ENCODE peak calls at places on chromosomes 7 and 10, in five cellular contexts. Y is HCT116, H is GM12878, T is H1, L is HepG2. B is an unnamed sample.

GRCh38 chr10:5147255-5147980 is 37.5 kb downstream of the AKR1C8 start:
- DNase-seq in Y (no peak), H (no peak), T (no peak), L (peak), B (no peak)

GRCh38 chr10:117590516-117590915 is 48.0 kb downstream of the EMX2 start:
- DNase-seq in Y (no peak), H (no peak), T (no peak), L (no peak), B (no peak)

GRCh38 chr7:143519411-143520131 is 41.9 kb downstream of the TAS2R41 start:
- DNase-seq in Y (no peak), H (no peak), T (no peak), L (no peak), B (no peak)

GRCh38 chr10:24430591-24430990 is 221.7 kb downstream of the KIAA1217 start:
- DNase-seq in Y (no peak), H (no peak), T (no peak), L (no peak), B (no peak)

GRCh38 chr10:6053303-6053702 is 8.9 kb downstream of the IL2RA start:
- DNase-seq in Y (no peak), H (no peak), T (no peak), L (no peak), B (no peak)

GRCh38 chr7:25553005-25553404 is 324.7 kb upstream of the NPVF start:
- DNase-seq in Y (no peak), H (no peak), T (no peak), L (no peak), B (no peak)

GRCh38 chr10:119252051-119252465 is 44.7 kb downstream of the GRK5 start:
- DNase-seq in Y (no peak), H (no peak), T (no peak), L (peak), B (peak)

GRCh38 chr7:23963461-23963860 is 253.4 kb downstream of the STK31 start:
- DNase-seq in Y (no peak), H (no peak), T (no peak), L (no peak), B (no peak)

GRCh38 chr7:122791959-122792545 is 89.3 kb upstream of the RNF148 start:
- DNase-seq in Y (no peak), H (no peak), T (no peak), L (peak), B (no peak)

GRCh38 chr10:21975378-21975990 is 28.0 kb downstream of the DNAJC1 start:
- DNase-seq in Y (no peak), H (no peak), T (no peak), L (peak), B (no peak)

GRCh38 chr7:54112568-54112967 is 429.6 kb upstream of the VSTM2A start:
- DNase-seq in Y (no peak), H (no peak), T (no peak), L (no peak), B (no peak)

GRCh38 chr7:70717553-70718248 is 414.2 kb upstream of the GALNT17 start:
- DNase-seq in Y (no peak), H (no peak), T (no peak), L (no peak), B (no peak)

GRCh38 chr7:74190259-74190658 is 16.1 kb downstream of the EIF4H start:
- DNase-seq in Y (no peak), H (no peak), T (no peak), L (no peak), B (no peak)

GRCh38 chr7:47693161-47693740 is 111.3 kb upstream of the TNS3 start:
- DNase-seq in Y (no peak), H (no peak), T (no peak), L (no peak), B (no peak)

GRCh38 chr10:78472542-78472890 is 438.9 kb downstream of the RPS24 start:
- DNase-seq in Y (no peak), H (no peak), T (no peak), L (no peak), B (no peak)

GRCh38 chr7:127819975-127820778 is 168.2 kb downstream of the SND1 start:
- DNase-seq in Y (peak), H (peak), T (no peak), L (peak), B (peak)

GRCh38 chr7:142240546-142240945 is 17.3 kb downstream of the PRSS58 start:
- DNase-seq in Y (no peak), H (no peak), T (no peak), L (no peak), B (no peak)

GRCh38 chr7:87003872-87004798 is 55.3 kb downstream of the ELAPOR2 start:
- DNase-seq in Y (no peak), H (no peak), T (no peak), L (no peak), B (no peak)

GRCh38 chr7:23293500-23294073 is 5.6 kb upstream of the MALSU1 start:
- DNase-seq in Y (no peak), H (no peak), T (no peak), L (peak), B (no peak)

GRCh38 chr10:79333513-79333912 is 13.8 kb upstream of the PPIF start:
- DNase-seq in Y (no peak), H (no peak), T (no peak), L (no peak), B (no peak)

GRCh38 chr10:63217120-63217605 is 84.0 kb downstream of the NRBF2 start:
- DNase-seq in Y (peak), H (no peak), T (no peak), L (peak), B (peak)

GRCh38 chr7:137395425-137395824 is 51.9 kb upstream of the PTN start:
- DNase-seq in Y (no peak), H (no peak), T (no peak), L (no peak), B (no peak)

GRCh38 chr10:78178940-78179339 is 145.3 kb downstream of the RPS24 start:
- DNase-seq in Y (no peak), H (no peak), T (no peak), L (no peak), B (no peak)

GRCh38 chr10:73744690-73744994 is 470 bp downstream of the SEC24C start:
- DNase-seq in Y (no peak), H (no peak), T (no peak), L (peak), B (no peak)

GRCh38 chr10:72068901-72069446 is 19.4 kb downstream of the SPOCK2 start:
- DNase-seq in Y (no peak), H (no peak), T (no peak), L (peak), B (no peak)

GRCh38 chr7:55158541-55158940 is 139.7 kb downstream of the EGFR start:
- DNase-seq in Y (no peak), H (no peak), T (no peak), L (no peak), B (no peak)

GRCh38 chr10:110081914-110082313 is 74.1 kb downstream of the ADD3 start:
- DNase-seq in Y (no peak), H (no peak), T (no peak), L (peak), B (peak)

GRCh38 chr10:23310443-23310842 is 34.2 kb downstream of the C10orf67 start:
- DNase-seq in Y (no peak), H (no peak), T (no peak), L (no peak), B (no peak)

GRCh38 chr7:141754939-141755338 is 9.0 kb upstream of the TAS2R3 start:
- DNase-seq in Y (no peak), H (no peak), T (no peak), L (peak), B (peak)

GRCh38 chr7:27170936-27171635 is 3.0 kb downstream of the HOXA10 start:
- DNase-seq in Y (no peak), H (no peak), T (no peak), L (peak), B (no peak)

GRCh38 chr7:47153571-47153970 is 428.3 kb downstream of the TNS3 start:
- DNase-seq in Y (no peak), H (no peak), T (peak), L (peak), B (no peak)

GRCh38 chr7:139241258-139241657 is 10.2 kb downstream of the UBN2 start:
- DNase-seq in Y (no peak), H (no peak), T (no peak), L (no peak), B (no peak)

DNA sequence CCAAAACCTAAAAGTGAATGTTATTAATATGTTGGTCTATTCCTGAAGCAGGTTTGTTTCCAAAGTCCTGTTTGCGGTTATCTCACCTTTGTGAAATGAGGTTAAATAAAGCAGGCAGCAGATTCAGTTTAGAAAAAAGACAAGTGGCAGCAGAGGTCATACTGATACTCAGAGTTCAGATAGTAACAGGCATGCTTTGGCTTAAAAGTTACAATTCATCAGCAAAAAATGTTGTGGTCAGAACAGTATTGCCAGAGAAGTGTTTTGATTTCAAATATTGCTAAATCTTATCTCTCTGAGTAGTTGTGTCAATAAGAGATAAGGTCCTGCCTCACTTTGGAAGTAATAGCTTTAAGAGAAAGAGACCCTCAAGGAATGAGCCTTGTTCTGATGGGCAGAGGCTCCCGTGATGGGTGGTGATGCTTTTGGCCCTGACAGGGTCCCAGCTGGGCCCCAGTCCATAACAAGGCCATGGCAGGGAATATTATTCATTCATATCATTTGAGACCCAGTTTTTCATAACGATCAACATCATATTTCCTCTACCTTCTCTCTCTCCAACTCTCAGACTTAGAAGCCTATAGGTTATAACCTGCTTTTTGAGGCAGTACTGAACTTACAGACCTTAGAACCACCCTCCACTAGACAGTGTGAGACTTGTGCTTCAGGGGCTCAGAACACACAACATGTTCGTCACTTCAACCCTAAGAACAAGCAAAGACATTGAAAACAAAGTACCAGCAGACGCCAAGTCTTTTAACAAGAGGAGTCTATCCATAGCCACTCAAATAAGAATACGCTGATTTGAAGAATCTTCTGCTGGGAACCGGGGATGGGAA is 58.5 kb upstream of the AHR start:
- DNase-seq in Y (peak), H (no peak), T (no peak), L (peak), B (no peak)
- TF ChIP-seq ATF3 in Y (no peak), H (no peak), T (no peak), L (no peak), B (no peak)

DNA sequence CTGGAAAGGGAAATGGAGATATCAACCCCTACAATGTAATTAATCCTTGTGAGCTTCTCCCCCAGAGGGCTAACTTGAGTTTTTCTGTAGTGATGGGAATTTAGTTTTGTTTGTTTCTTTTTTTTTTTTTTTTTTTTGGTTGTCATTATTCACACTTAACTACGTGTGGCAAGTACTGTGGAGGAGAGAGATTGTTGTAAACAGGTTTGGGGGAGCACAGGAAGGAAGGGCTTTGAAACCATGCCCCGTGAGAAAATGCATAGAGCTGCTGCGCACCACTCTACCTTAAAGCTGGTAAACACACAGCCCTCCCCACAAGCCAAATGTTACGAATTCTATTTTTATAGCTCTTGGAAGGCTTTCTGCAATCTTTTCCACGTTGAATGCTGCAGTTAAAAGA is 76.1 kb downstream of the ZNF22 start:
- DNase-seq in Y (no peak), H (no peak), T (no peak), L (no peak), B (no peak)
- H3K9ac ChIP-seq in Y (no peak), H (no peak), T (no peak), L (no peak), B (no peak)

GRCh38 chr10:133385214-133385613 is 6.2 kb downstream of the PAOX start:
- DNase-seq in Y (no peak), H (no peak), T (no peak), L (no peak), B (no peak)
- TF ChIP-seq ATF3 in Y (no peak), H (no peak), T (no peak), L (no peak), B (no peak)

GRCh38 chr7:28853834-28854749 is 104.0 kb downstream of the TRIL start:
- DNase-seq in Y (peak), H (peak), T (peak), L (peak), B (peak)
- H3K9ac ChIP-seq in Y (no peak), H (no peak), T (peak), L (no peak), B (no peak)

DNA sequence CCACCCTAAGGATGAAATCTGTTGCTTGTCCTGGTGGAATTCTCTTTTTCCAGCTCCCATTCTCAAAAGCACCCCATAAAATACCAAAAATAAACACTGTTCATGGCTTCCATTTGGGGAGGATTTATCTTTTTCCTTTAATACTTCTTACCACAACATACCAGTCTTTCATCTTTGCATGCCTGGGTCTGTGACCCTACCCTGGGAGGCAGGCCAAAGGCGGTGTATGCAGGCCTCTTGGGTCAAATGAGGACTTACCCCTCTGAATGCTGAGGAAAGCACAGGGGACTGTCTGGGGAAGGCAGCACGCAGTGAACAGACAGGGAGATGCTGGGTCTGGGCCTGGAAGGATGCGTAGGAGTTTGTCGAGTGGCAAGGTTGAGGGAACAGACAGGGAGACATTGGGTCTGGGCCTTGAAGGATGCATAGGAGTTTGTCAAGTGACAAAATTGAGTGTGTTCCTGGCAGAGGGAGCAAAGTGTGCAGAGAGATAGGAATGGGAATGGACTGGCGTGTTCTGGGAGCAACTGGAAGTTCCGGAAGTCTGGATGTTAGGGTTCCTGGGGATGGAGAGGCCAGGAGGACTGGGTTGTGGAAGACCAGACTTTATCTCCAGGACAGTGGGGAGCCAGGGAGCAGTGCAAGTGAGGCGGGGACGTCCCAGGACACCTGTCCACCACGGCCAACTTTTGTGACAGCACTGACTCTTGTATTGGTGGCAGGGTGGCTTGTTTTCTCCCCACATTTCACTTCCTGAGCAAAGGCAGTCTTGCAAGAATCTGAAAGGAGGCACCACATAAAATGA is 40.8 kb downstream of the MYL10 start:
- DNase-seq in Y (no peak), H (no peak), T (no peak), L (no peak), B (no peak)
- TF ChIP-seq ATF3 in Y (no peak), H (no peak), T (no peak), L (no peak), B (no peak)

B was measured in K562.